ENCODE peak calls at places on chromosomes 5 and 9, in eight cellular contexts. H is brain microvascular endothelial cell; W is IMR-90; B is lower leg skin; U is GM06990; C is fibroblast of pulmonary artery; A is CD4-positive, alpha-beta T cell; X is GM20000. Y is an unnamed sample.

GRCh38 chr5:114120166-114120565 is 241.7 kb upstream of the KCNN2 start:
- DNase-seq in H (no peak), W (no peak), B (no peak), U (no peak), C (no peak), A (no peak), X (no peak), Y (no peak)

GRCh38 chr9:127058645-127059021 is 63.8 kb downstream of the ANGPTL2 start:
- DNase-seq in H (no peak), W (peak; percentile 48), B (peak; percentile 68), U (no peak), C (no peak), A (no peak), X (no peak), Y (no peak)

GRCh38 chr9:23938908-23939307 is 112.9 kb upstream of the ELAVL2 start:
- DNase-seq in H (no peak), W (no peak), B (no peak), U (no peak), C (no peak), A (no peak), X (no peak), Y (no peak)

GRCh38 chr9:69132391-69132790 is 41.7 kb upstream of the TJP2 start:
- DNase-seq in H (no peak), W (no peak), B (no peak), U (no peak), C (no peak), A (no peak), X (no peak), Y (no peak)

GRCh38 chr9:137114613-137115393 is at the start of gene DPP7:
- DNase-seq in H (no peak), W (peak; percentile 16), B (peak; percentile 96), U (peak; percentile 86), C (peak; percentile 42), A (peak; percentile 78), X (peak; percentile 98), Y (peak; percentile 97)

GRCh38 chr9:70080481-70081119 is 37.0 kb downstream of the MAMDC2 start:
- DNase-seq in H (peak; percentile 71), W (peak; percentile 74), B (no peak), U (no peak), C (peak; percentile 79), A (no peak), X (no peak), Y (no peak)

GRCh38 chr5:17228833-17229291 is 11.4 kb downstream of the BASP1 start:
- DNase-seq in H (no peak), W (peak; percentile 78), B (no peak), U (peak; percentile 55), C (peak; percentile 73), A (no peak), X (peak; percentile 26), Y (peak; percentile 22)

GRCh38 chr5:55438931-55439477 is 95.8 kb downstream of the PLPP1 start:
- DNase-seq in H (peak; percentile 69), W (peak; percentile 82), B (no peak), U (no peak), C (peak; percentile 66), A (no peak), X (no peak), Y (no peak)

GRCh38 chr5:2217219-2217618 is 334.5 kb upstream of the IRX4 start:
- DNase-seq in H (no peak), W (no peak), B (no peak), U (no peak), C (no peak), A (no peak), X (no peak), Y (no peak)

GRCh38 chr9:100856238-100856637 is 172.3 kb upstream of the PLPPR1 start:
- DNase-seq in H (no peak), W (no peak), B (no peak), U (no peak), C (no peak), A (no peak), X (no peak), Y (no peak)

GRCh38 chr5:180098991-180099732 is 27.6 kb upstream of the RNF130 start:
- DNase-seq in H (no peak), W (no peak), B (peak; percentile 69), U (no peak), C (no peak), A (no peak), X (no peak), Y (no peak)

GRCh38 chr9:134704499-134704898 is 62.9 kb downstream of the COL5A1 start:
- DNase-seq in H (no peak), W (no peak), B (no peak), U (no peak), C (no peak), A (no peak), X (no peak), Y (no peak)

GRCh38 chr5:71737931-71738539 is 19.0 kb downstream of the CARTPT start:
- DNase-seq in H (no peak), W (no peak), B (no peak), U (no peak), C (no peak), A (no peak), X (no peak), Y (no peak)

GRCh38 chr5:95892784-95893354 is 68.8 kb downstream of the ELL2 start:
- DNase-seq in H (peak; percentile 53), W (no peak), B (no peak), U (no peak), C (peak; percentile 65), A (no peak), X (peak; percentile 40), Y (no peak)

GRCh38 chr5:134873494-134873893 is 677 bp upstream of the TXNDC15 start:
- DNase-seq in H (no peak), W (no peak), B (peak; percentile 18), U (no peak), C (no peak), A (peak; percentile 5), X (no peak), Y (no peak)

GRCh38 chr9:3954228-3954949 is 345.5 kb downstream of the GLIS3 start:
- DNase-seq in H (no peak), W (no peak), B (no peak), U (no peak), C (no peak), A (no peak), X (no peak), Y (no peak)

GRCh38 chr9:130072515-130073235 is 19.0 kb downstream of the GPR107 start:
- DNase-seq in H (peak; percentile 64), W (peak; percentile 66), B (no peak), U (no peak), C (no peak), A (no peak), X (no peak), Y (peak; percentile 44)

GRCh38 chr5:113215401-113216060 is 219.3 kb downstream of the TSSK1B start:
- DNase-seq in H (peak; percentile 47), W (peak; percentile 74), B (no peak), U (no peak), C (no peak), A (no peak), X (no peak), Y (no peak)

GRCh38 chr9:14203366-14204056 is 110.4 kb downstream of the NFIB start:
- DNase-seq in H (peak; percentile 45), W (no peak), B (peak; percentile 87), U (no peak), C (peak; percentile 62), A (no peak), X (no peak), Y (no peak)

GRCh38 chr5:171617787-171618690 is 167.6 kb upstream of the SMIM23 start:
- DNase-seq in H (no peak), W (no peak), B (peak; percentile 70), U (no peak), C (no peak), A (no peak), X (no peak), Y (no peak)

GRCh38 chr5:4570047-4571015 is 569.8 kb upstream of the ADAMTS16 start:
- DNase-seq in H (no peak), W (no peak), B (no peak), U (no peak), C (no peak), A (no peak), X (no peak), Y (no peak)
- TF ChIP-seq CTCF in H (no peak), W (no peak), B (no peak), U (no peak), C (no peak), A (no peak), X (no peak), Y (no peak)

GRCh38 chr5:108930107-108930506 is 182.4 kb downstream of the FER start:
- DNase-seq in H (no peak), W (no peak), B (no peak), U (no peak), C (no peak), A (no peak), X (no peak), Y (no peak)

GRCh38 chr5:108919591-108920326 is 172.1 kb downstream of the FER start:
- DNase-seq in H (no peak), W (no peak), B (no peak), U (no peak), C (peak; percentile 18), A (no peak), X (peak; percentile 6), Y (peak; percentile 22)

GRCh38 chr5:108925073-108925472 is 177.4 kb downstream of the FER start:
- DNase-seq in H (no peak), W (no peak), B (no peak), U (no peak), C (no peak), A (no peak), X (no peak), Y (no peak)

DNA sequence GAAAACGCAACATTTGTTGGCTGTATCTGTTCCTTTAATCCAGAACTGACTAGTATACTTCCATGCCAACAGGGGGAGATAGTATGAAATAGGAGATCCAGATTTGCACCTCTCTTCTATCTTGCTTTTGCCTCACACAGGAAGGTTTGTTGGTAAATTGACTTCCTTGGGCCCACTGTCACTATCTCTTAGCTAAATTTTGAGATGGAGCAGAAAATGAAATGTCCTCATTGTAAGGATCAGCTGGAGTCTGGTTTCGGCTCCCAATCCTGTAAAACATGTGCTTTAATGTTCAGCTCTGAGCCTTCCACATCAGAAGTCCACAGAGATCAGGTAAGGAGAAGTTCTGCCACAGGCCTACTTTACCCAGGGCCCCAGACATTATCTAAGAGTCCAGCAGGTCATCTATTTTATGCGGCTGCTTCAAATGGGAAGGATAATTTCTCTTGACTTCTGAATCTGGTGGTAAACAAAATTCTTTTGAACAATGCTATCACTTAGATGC is 176.8 kb downstream of the FER start:
- DNase-seq in H (no peak), W (no peak), B (no peak), U (no peak), C (no peak), A (no peak), X (no peak), Y (no peak)
- TF ChIP-seq CTCF in H (peak; percentile 14), W (no peak), B (no peak), U (peak; percentile 19), C (peak; percentile 20), A (no peak), X (no peak), Y (no peak)

DNA sequence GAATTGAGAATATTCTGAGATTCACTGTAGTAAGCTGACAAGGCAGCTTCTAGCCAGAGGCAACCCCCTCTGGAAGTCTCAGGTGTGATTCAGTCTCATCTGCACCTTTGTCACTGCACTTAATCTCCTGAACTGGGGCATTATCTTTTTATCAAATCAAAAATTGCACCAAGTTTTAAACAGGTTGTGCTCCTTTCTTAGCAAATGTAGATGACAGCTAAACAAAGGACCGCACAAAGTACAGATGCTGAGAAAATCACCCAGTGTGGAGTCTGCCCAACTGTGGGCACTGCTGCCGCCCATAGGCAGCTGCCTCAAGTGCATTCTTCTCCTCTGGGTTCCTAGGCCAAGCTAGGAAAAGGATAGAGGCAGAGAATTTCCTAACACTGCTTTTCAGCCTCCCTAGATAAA is 51.1 kb downstream of the STARD4 start:
- DNase-seq in H (peak; percentile 32), W (peak; percentile 25), B (no peak), U (no peak), C (peak; percentile 65), A (no peak), X (no peak), Y (peak; percentile 14)
- TF ChIP-seq CTCF in H (peak; percentile 61), W (peak; percentile 62), B (no peak), U (no peak), C (peak; percentile 87), A (no peak), X (peak; percentile 41), Y (peak; percentile 58)

GRCh38 chr5:149503006-149503405 is 48.2 kb downstream of the CSNK1A1 start:
- DNase-seq in H (no peak), W (no peak), B (no peak), U (no peak), C (no peak), A (no peak), X (no peak), Y (no peak)
- TF ChIP-seq CTCF in H (no peak), W (no peak), B (no peak), U (no peak), C (no peak), A (no peak), X (no peak), Y (no peak)